ENCODE peak calls at places on chromosomes 6 and 20, in ten cellular contexts. L is HCT116, S is breast epithelium, K is stomach, J is transverse colon, V is Panc1, M is GM23338, P is suprapubic skin, G is SK-N-SH, H is sigmoid colon. O is an unnamed sample.

GRCh38 chr6:115582386-115582785 is 478.3 kb downstream of the FRK start:
- DNase-seq in L (no peak), S (no peak), K (no peak), J (no peak), V (no peak), M (no peak), P (no peak), G (no peak), H (no peak), O (no peak)

GRCh38 chr20:51402201-51402600 is 140.3 kb downstream of the NFATC2 start:
- DNase-seq in L (no peak), S (no peak), K (no peak), J (peak; percentile 40), V (no peak), M (no peak), P (no peak), G (no peak), H (no peak), O (peak; percentile 80)

GRCh38 chr6:19713411-19713810 is 123.8 kb upstream of the ID4 start:
- DNase-seq in L (no peak), S (no peak), K (no peak), J (no peak), V (no peak), M (no peak), P (no peak), G (no peak), H (no peak), O (no peak)

GRCh38 chr6:105990151-105990550 is 96.0 kb upstream of the PRDM1 start:
- DNase-seq in L (no peak), S (no peak), K (no peak), J (no peak), V (no peak), M (peak; percentile 11), P (no peak), G (no peak), H (no peak), O (no peak)

GRCh38 chr20:57397693-57398108 is 6.5 kb downstream of the RBM38 start:
- DNase-seq in L (no peak), S (no peak), K (peak; percentile 43), J (peak; percentile 57), V (no peak), M (no peak), P (no peak), G (no peak), H (peak; percentile 75), O (peak; percentile 93)

GRCh38 chr6:71090216-71090615 is 133.4 kb upstream of the B3GAT2 start:
- DNase-seq in L (no peak), S (no peak), K (no peak), J (no peak), V (no peak), M (no peak), P (no peak), G (no peak), H (no peak), O (no peak)

GRCh38 chr20:25225642-25226432 is 22.0 kb upstream of the PYGB start:
- DNase-seq in L (no peak), S (no peak), K (no peak), J (no peak), V (no peak), M (no peak), P (no peak), G (peak; percentile 47), H (no peak), O (peak; percentile 64)

GRCh38 chr6:110884321-110884720 is 9.7 kb downstream of the AMD1 start:
- DNase-seq in L (no peak), S (no peak), K (no peak), J (no peak), V (no peak), M (no peak), P (no peak), G (no peak), H (no peak), O (no peak)

GRCh38 chr6:158069800-158070195 is 88.1 kb downstream of the SYNJ2 start:
- DNase-seq in L (no peak), S (no peak), K (no peak), J (no peak), V (no peak), M (no peak), P (no peak), G (no peak), H (no peak), O (no peak)

GRCh38 chr20:19764207-19764606 is 6.1 kb downstream of the RIN2 start:
- DNase-seq in L (no peak), S (no peak), K (no peak), J (no peak), V (no peak), M (no peak), P (no peak), G (no peak), H (no peak), O (no peak)

GRCh38 chr6:7172605-7173185 is 64.9 kb downstream of the RREB1 start:
- DNase-seq in L (no peak), S (no peak), K (no peak), J (no peak), V (no peak), M (no peak), P (no peak), G (no peak), H (no peak), O (no peak)

GRCh38 chr6:128569737-128570438 is 49.5 kb upstream of the PTPRK start:
- DNase-seq in L (peak; percentile 54), S (no peak), K (no peak), J (no peak), V (peak; percentile 17), M (peak; percentile 46), P (no peak), G (no peak), H (no peak), O (no peak)

GRCh38 chr6:32876603-32877002 is 22.6 kb downstream of the PSMB9 start:
- DNase-seq in L (no peak), S (no peak), K (no peak), J (no peak), V (no peak), M (no peak), P (no peak), G (no peak), H (no peak), O (no peak)

GRCh38 chr6:52900536-52900935 is 9.0 kb downstream of the GSTA3 start:
- DNase-seq in L (no peak), S (no peak), K (no peak), J (no peak), V (no peak), M (no peak), P (no peak), G (no peak), H (no peak), O (no peak)

GRCh38 chr20:45336530-45337366 is 11.5 kb downstream of the SDC4 start:
- DNase-seq in L (no peak), S (peak; percentile 69), K (peak; percentile 58), J (peak; percentile 68), V (peak; percentile 87), M (no peak), P (no peak), G (no peak), H (peak; percentile 85), O (no peak)

GRCh38 chr6:39377530-39377929 is 55.0 kb upstream of the KCNK16 start:
- DNase-seq in L (peak; percentile 23), S (no peak), K (no peak), J (peak; percentile 73), V (no peak), M (peak; percentile 93), P (peak; percentile 76), G (peak; percentile 79), H (peak; percentile 85), O (no peak)

DNA sequence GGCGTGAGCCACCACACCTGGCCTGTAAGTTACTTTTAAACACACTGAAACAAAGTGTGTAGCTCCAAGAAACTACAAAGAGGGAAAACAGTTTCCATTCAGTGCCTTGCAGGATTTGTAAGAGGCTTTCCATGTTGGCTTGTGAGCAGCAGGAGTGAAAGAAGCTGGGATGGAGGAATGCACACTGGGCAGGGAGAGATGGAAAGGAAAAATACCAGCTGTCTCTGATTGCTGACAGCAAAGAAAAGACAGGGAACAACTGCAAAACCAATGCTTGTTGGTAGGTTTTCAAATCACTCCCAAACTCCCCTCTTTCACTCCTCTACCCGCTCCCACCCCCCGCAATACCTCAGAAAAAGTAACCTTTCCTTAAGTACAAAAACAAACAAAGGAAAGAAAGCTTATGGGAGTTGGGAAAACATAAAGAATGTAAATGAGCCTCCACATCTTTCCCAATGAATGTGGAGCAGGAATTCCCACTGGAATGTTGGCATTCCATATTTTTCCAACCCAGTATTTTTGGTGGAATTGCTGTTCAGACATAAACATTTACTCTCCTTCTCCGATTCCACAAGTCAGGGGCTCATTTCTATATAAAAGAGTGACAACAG is 166.1 kb downstream of the THBS2 start:
- DNase-seq in L (no peak), S (no peak), K (no peak), J (no peak), V (no peak), M (peak; percentile 17), P (no peak), G (no peak), H (no peak), O (no peak)
- TF ChIP-seq POLR2AphosphoS5 in L (no peak), S (no peak), K (no peak), J (no peak), V (no peak), M (no peak), P (no peak), G (no peak), H (peak; percentile 38), O (no peak)

DNA sequence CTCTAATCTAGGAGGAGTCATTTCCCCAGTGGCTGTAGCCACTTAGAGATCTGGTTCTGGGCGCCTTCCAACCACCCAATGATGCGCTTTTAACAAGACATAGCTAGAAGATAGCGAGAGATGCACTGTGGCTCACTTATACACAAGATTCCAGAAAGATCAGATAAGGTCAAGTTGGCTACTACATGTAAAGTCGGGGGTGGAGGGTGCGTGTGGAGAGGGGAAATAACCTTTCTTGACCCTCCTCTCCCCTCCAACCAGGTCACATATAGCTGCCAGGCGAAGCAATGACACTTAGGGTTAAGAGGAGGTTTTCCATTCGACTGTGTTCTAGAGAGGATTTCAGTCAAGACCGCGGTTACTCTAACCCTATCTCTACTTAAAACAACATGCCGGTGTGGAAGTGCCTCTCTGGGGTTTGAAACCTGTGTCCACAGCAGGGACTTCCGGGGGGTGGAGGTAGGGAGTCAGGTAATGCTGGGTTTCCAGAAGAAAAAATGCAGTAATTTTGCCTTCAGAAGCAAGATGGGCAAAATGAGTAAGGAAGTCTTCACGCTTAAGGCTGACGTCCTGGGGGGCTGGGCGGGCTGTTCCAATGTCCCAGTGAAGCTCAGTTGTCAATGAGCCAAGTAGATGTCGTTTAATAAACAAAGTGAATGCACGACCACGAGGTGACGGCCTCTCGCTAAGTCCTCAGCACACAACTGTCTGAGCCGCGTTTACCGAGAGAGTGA is 1.9 kb upstream of the SIM1 start:
- DNase-seq in L (no peak), S (no peak), K (no peak), J (no peak), V (no peak), M (peak; percentile 73), P (no peak), G (no peak), H (no peak), O (no peak)
- H3K27me3 ChIP-seq in L (no peaks in the 10 kb centered on the region), S (peaks cover 3% of the 10 kb centered on the region), K (peaks cover 100% of the 10 kb centered on the region), J (peaks cover 100% of the 10 kb centered on the region), V (peaks cover 7% of the 10 kb centered on the region), M (peaks cover 100% of the 10 kb centered on the region), P (peaks cover 100% of the 10 kb centered on the region), G (peaks cover 96% of the 10 kb centered on the region), H (peaks cover 100% of the 10 kb centered on the region), O (peaks cover 28% of the 10 kb centered on the region)

GRCh38 chr6:30590509-30590908 is 19.3 kb downstream of the ABCF1 start:
- DNase-seq in L (no peak), S (no peak), K (no peak), J (no peak), V (no peak), M (no peak), P (no peak), G (no peak), H (no peak), O (no peak)
- TF ChIP-seq POLR2AphosphoS5 in L (no peak), S (no peak), K (no peak), J (no peak), V (no peak), M (no peak), P (no peak), G (no peak), H (no peak), O (no peak)

GRCh38 chr6:99606670-99607415 is at the start of gene PRDM13:
- DNase-seq in L (no peak), S (no peak), K (no peak), J (no peak), V (no peak), M (peak; percentile 61), P (no peak), G (no peak), H (no peak), O (no peak)
- H3K27me3 ChIP-seq in L (no peaks in the 10 kb centered on the region), S (peaks cover 14% of the 10 kb centered on the region), K (peaks cover 100% of the 10 kb centered on the region), J (peaks cover 100% of the 10 kb centered on the region), V (peaks cover 49% of the 10 kb centered on the region), M (peaks cover 100% of the 10 kb centered on the region), P (peaks cover 99% of the 10 kb centered on the region), G (peaks cover 91% of the 10 kb centered on the region), H (peaks cover 100% of the 10 kb centered on the region), O (peaks cover 83% of the 10 kb centered on the region)

O was measured in spleen.